ENCODE peak calls at places on chromosomes 6 and 20, in six cellular contexts. N is suprapubic skin, O is SK-N-SH, R is spleen, S is sigmoid colon, G is upper lobe of left lung. Z is an unnamed sample. For H3K36me3, the result is how much of the 10 kb centered on the place peaks cover.

GRCh38 chr6:12421596-12421995 is 131.4 kb downstream of the EDN1 start:
- DNase-seq in N (no peak), O (no peak), R (no peak), S (no peak), G (no peak), Z (no peak)

GRCh38 chr6:27428966-27429365 is 40.4 kb downstream of the ZNF391 start:
- DNase-seq in N (no peak), O (no peak), R (no peak), S (no peak), G (no peak), Z (no peak)

GRCh38 chr6:19892250-19892649 is 55.1 kb downstream of the ID4 start:
- DNase-seq in N (peak), O (no peak), R (no peak), S (no peak), G (peak), Z (peak)

GRCh38 chr6:157954150-157955117 is 27.2 kb upstream of the SYNJ2 start:
- DNase-seq in N (no peak), O (no peak), R (no peak), S (no peak), G (peak), Z (peak)

GRCh38 chr20:62150236-62150575 is 6.6 kb downstream of the SS18L1 start:
- DNase-seq in N (no peak), O (no peak), R (no peak), S (no peak), G (no peak), Z (no peak)

GRCh38 chr20:25865715-25866656 is 169.3 kb upstream of the ZNF337 start:
- DNase-seq in N (no peak), O (peak), R (peak), S (peak), G (peak), Z (peak)

GRCh38 chr6:8658391-8658790 is 223.0 kb upstream of the SLC35B3 start:
- DNase-seq in N (no peak), O (no peak), R (no peak), S (no peak), G (no peak), Z (no peak)

GRCh38 chr6:136774228-136775041 is 17.8 kb downstream of the MAP3K5 start:
- DNase-seq in N (no peak), O (no peak), R (no peak), S (no peak), G (no peak), Z (no peak)

GRCh38 chr6:14381225-14381887 is 263.8 kb downstream of the CD83 start:
- DNase-seq in N (no peak), O (no peak), R (no peak), S (no peak), G (no peak), Z (no peak)

GRCh38 chr6:57313711-57314471 is 3.5 kb upstream of the PRIM2 start:
- DNase-seq in N (no peak), O (no peak), R (no peak), S (peak), G (no peak), Z (peak)

GRCh38 chr6:94367316-94367715 is 948.0 kb upstream of the EPHA7 start:
- DNase-seq in N (no peak), O (no peak), R (no peak), S (no peak), G (no peak), Z (no peak)

GRCh38 chr6:94377835-94378234 is 958.5 kb upstream of the EPHA7 start:
- DNase-seq in N (no peak), O (no peak), R (no peak), S (no peak), G (no peak), Z (no peak)

GRCh38 chr6:94376876-94377275 is 957.5 kb upstream of the EPHA7 start:
- DNase-seq in N (no peak), O (no peak), R (no peak), S (no peak), G (no peak), Z (no peak)

DNA sequence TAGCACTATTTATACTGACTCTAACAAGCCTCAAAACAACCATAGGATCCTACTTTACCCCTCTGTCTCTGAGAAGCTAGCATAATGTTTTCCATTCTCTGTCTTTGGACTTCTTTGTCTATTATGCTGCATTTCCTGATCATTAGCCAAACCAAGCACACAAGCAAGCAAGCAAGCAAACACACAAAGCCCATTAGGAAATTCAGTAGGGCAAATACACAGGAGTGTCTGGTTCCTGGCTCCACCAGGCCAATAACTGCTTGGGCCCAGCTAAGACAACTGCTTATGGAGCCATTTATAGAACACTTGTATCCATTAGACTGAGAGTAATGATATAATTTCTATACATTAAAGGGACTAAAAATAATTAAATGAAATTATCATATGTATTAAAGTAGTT is 952.9 kb upstream of the EPHA7 start:
- DNase-seq in N (no peak), O (no peak), R (no peak), S (no peak), G (no peak), Z (no peak)
- H3K27ac ChIP-seq in N (no peak), O (no peak), R (no peak), S (no peak), G (no peak), Z (no peak)

DNA sequence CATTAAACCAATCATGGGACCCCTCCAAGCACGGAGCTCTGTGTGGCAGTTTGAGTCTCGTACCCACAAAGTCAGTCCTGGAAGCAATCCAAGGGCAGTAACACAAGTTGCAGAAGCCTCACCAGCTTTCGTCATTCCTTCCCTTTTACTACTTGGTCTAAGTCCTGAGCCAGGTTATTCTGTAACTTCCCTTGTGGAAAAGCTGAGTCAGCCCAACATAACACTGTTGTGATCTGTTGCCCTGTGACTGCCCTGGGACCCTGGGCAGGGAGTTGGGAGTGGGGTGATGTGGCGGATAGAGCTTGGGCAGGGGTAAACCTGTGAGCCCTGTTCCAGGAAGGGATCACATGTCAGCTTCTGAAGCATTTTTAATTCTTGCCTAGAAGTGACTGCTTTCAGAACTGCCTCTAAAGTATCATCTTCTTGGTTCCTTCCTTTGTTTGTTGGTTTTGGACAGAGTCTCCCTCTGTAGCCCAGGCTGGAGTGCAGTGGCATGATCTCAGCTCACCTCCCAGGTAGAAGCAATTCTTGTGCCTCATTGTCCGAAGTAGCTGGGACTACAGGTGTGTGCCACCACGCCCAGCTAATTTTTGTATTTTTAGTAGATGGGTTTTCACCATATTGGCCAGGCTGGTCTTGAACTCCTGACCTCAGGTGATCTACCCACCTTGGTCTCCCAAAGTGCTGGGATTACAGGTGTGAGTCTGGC is 183.7 kb upstream of the JAG1 start:
- DNase-seq in N (no peak), O (no peak), R (no peak), S (no peak), G (no peak), Z (peak)
- TF ChIP-seq POLR2AphosphoS5 in N (peak), O (no peak), R (peak), S (peak), G (peak), Z (peak)

DNA sequence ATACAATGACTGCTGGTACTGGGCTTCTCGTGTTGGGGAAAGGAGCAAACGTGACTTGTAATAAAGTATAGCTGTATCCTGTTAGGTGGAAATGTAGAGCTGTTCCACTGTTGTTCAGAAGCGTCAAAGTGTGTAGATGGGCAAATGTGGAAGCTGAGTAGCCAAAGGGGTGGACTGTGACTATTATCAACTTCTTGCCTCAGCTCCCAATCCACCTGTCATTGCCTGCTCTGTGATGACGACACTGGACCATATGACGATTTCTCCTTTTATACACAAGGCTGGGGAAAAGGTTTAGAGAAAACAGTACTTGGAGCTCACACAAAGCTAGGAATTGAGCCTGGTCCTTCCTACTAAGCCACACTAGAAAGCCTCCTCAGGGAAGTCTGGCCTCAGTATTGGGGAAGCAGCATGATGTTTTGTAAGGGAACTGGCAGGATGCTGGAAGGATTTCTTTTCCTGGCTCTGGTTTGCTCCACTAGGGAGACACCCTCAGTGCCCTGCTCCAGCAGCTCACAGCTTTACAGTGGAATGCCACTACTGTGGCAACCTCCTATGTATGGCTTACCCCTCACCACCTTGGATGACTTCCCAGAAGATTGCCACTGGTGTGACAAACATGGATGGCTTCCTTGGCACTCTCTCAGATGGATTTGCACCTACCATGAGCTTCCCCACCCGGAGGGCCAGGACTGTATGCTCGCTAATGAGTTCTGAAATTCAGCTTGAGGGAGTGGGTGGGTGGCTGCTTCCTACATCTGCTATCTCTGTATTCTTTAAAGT is 20.0 kb downstream of the CD164 start:
- DNase-seq in N (no peak), O (no peak), R (no peak), S (no peak), G (no peak), Z (no peak)
- H3K36me3 ChIP-seq in N (half or more), O (half or more), R (half or more), S (under half), G (half or more), Z (under half)

DNA sequence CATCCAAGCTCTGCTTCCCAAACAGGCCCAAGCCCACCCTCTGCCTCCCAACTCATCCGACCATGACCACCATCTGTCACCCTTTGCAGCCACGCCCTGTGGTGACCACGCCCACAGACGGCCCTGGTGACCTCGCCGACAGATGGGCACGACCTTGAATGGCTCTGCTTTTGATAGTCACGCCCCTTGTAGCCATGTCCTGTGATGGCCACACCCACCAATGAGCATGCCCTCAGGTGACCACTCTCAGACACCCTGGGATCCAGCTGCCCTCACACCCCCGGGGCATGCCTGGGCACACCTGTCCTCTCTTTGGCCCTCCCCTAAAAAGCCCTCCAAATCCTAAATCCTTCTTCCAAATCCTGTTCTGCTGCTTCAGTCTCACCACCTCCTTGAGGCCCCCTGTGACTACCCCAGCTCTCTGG is 51.0 kb downstream of the SSR1 start:
- DNase-seq in N (no peak), O (no peak), R (peak), S (peak), G (peak), Z (peak)
- H3K27ac ChIP-seq in N (no peak), O (no peak), R (no peak), S (no peak), G (no peak), Z (peak)

DNA sequence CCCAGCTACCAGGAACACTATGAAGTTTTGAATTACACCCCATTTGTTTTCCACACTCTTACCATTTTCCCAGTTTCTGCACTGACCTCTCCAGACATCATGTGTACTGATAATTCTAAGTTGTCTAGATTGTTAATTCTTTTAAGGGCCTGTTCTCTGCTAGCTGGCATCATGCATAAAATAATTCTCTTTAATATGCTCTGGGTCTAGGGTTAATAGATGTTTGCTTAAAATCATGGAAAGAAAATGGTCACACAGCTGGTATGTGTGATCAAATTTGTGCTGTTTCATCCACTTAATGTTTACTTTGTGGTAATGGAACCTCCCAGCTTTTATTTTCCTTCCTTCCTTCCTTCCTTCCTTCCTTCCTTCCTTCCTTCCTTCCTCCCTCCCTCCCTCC is 49.1 kb downstream of the HFE start:
- DNase-seq in N (no peak), O (no peak), R (no peak), S (no peak), G (no peak), Z (no peak)
- TF ChIP-seq POLR2AphosphoS5 in N (no peak), O (no peak), R (no peak), S (no peak), G (no peak), Z (no peak)

GRCh38 chr20:60629206-60629605 is 622.9 kb upstream of the CDH4 start:
- DNase-seq in N (no peak), O (no peak), R (no peak), S (no peak), G (no peak), Z (no peak)
- H3K36me3 ChIP-seq in N (under half), O (under half), R (under half), S (under half), G (under half), Z (under half)

GRCh38 chr6:349491-349921 is 42.0 kb upstream of the IRF4 start:
- DNase-seq in N (no peak), O (no peak), R (peak), S (no peak), G (no peak), Z (no peak)
- H3K27ac ChIP-seq in N (no peak), O (no peak), R (no peak), S (no peak), G (no peak), Z (no peak)

Z was measured in transverse colon.